ENCODE peak calls at places on chromosomes 16 and 17, in five cellular contexts. Y is heart left ventricle; L is stimulated activated CD4-positive, alpha-beta T cell treated with anti-CD3 and anti-CD28 coated beads, Interleukin-1b, Interleukin-23, amount 100 ng/mL, for 24 hours; M is NCI-H1048; P is GM12865. F is an unnamed sample.

GRCh38 chr16:78770353-78771091 is 671.1 kb downstream of the WWOX start:
- DNase-seq in Y (peak), L (peak), M (peak), P (peak), F (no peak)

GRCh38 chr16:89193021-89193575 is 7.2 kb downstream of the SLC22A31 start:
- DNase-seq in L (no peak), Y (peak), P (no peak), M (peak), F (no peak)

GRCh38 chr17:80986816-80987480 is 4.7 kb upstream of the CHMP6 start:
- DNase-seq in P (no peak), Y (peak), M (no peak), L (no peak), F (no peak)

GRCh38 chr16:84607694-84608093 is 10.2 kb downstream of the COTL1 start:
- DNase-seq in L (no peak), Y (no peak), M (no peak), P (peak), F (no peak)

GRCh38 chr17:31623990-31624389 is 232.5 kb downstream of the RAB11FIP4 start:
- DNase-seq in L (no peak), Y (no peak), P (no peak), M (no peak), F (no peak)

GRCh38 chr17:17495448-17496188 is 577 bp downstream of the RASD1 start:
- DNase-seq in L (no peak), P (peak), M (no peak), Y (peak), F (no peak)

GRCh38 chr16:82651921-82652601 is 25.3 kb downstream of the CDH13 start:
- DNase-seq in P (peak), Y (no peak), L (no peak), M (no peak), F (no peak)

GRCh38 chr16:67026570-67026969 is 2.4 kb upstream of the CBFB start:
- DNase-seq in M (no peak), L (no peak), Y (no peak), P (no peak), F (no peak)

GRCh38 chr17:5049314-5049819 is 14.1 kb upstream of the SLC52A1 start:
- DNase-seq in M (no peak), L (no peak), Y (no peak), P (peak), F (no peak)

GRCh38 chr17:12256380-12256995 is 235.8 kb downstream of the MAP2K4 start:
- DNase-seq in M (peak), Y (peak), L (no peak), P (peak), F (no peak)

GRCh38 chr16:57903656-57904055 is 67.3 kb downstream of the CNGB1 start:
- DNase-seq in M (no peak), P (no peak), L (no peak), Y (no peak), F (no peak)

GRCh38 chr17:60095830-60096229 is 17.1 kb upstream of the HEATR6 start:
- DNase-seq in P (no peak), M (no peak), Y (no peak), L (no peak), F (no peak)

GRCh38 chr17:4951486-4951885 is 567 bp downstream of the ENO3 start:
- DNase-seq in L (no peak), M (no peak), P (no peak), Y (peak), F (no peak)

GRCh38 chr17:17774009-17774881 is 62.5 kb downstream of the SREBF1 start:
- DNase-seq in L (no peak), Y (peak), M (no peak), P (no peak), F (no peak)

GRCh38 chr16:64391009-64391663 is 730.7 kb downstream of the CDH11 start:
- DNase-seq in Y (no peak), P (no peak), L (no peak), M (no peak), F (no peak)

GRCh38 chr17:72332367-72332766 is 211.5 kb downstream of the SOX9 start:
- DNase-seq in L (no peak), P (peak), Y (no peak), M (no peak), F (no peak)

GRCh38 chr17:14061666-14062560 is 7.4 kb upstream of the COX10 start:
- DNase-seq in M (no peak), P (no peak), L (no peak), Y (peak), F (no peak)

GRCh38 chr16:19432429-19432828 is 14.7 kb downstream of the TMC5 start:
- DNase-seq in Y (no peak), L (no peak), M (peak), P (no peak), F (no peak)

GRCh38 chr16:4660454-4661007 is 32.8 kb upstream of the NUDT16L1 start:
- DNase-seq in Y (peak), P (no peak), L (peak), M (no peak), F (no peak)

GRCh38 chr17:44768505-44769142 is 9.8 kb downstream of the ADAM11 start:
- DNase-seq in P (no peak), Y (no peak), M (no peak), L (no peak), F (no peak)

GRCh38 chr16:88923926-88924833 is 52.8 kb downstream of the CBFA2T3 start:
- DNase-seq in P (no peak), Y (no peak), M (no peak), L (no peak), F (no peak)

GRCh38 chr16:53094013-53094630 is 39.3 kb downstream of the CHD9 start:
- DNase-seq in L (no peak), P (peak), M (no peak), Y (peak), F (no peak)

GRCh38 chr17:40099627-40100418 is 566 bp downstream of the NR1D1 start:
- DNase-seq in Y (no peak), M (no peak), P (no peak), L (no peak), F (no peak)

GRCh38 chr16:84356591-84357116 is 11.7 kb upstream of the ATP2C2 start:
- DNase-seq in P (no peak), M (no peak), Y (no peak), L (no peak), F (no peak)

GRCh38 chr16:15519767-15520166 is 85.4 kb downstream of the BMERB1 start:
- DNase-seq in Y (no peak), P (no peak), M (no peak), L (no peak), F (no peak)

GRCh38 chr17:76371656-76372628 is 12.5 kb upstream of the SPHK1 start:
- DNase-seq in Y (no peak), M (no peak), L (no peak), P (no peak), F (no peak)

GRCh38 chr17:28141333-28141732 is 98.9 kb downstream of the NLK start:
- DNase-seq in M (no peak), Y (no peak), L (no peak), P (no peak), F (no peak)

GRCh38 chr17:48427598-48427997 is 2.4 kb downstream of the SKAP1 start:
- DNase-seq in L (peak), M (no peak), Y (no peak), P (peak), F (no peak)

GRCh38 chr17:1012823-1013728 is 16.1 kb downstream of the TIMM22 start:
- DNase-seq in M (no peak), L (no peak), Y (no peak), P (no peak), F (no peak)

GRCh38 chr17:56785396-56785795 is 48.3 kb downstream of the C17orf67 start:
- DNase-seq in L (no peak), M (no peak), P (no peak), Y (no peak), F (no peak)

GRCh38 chr17:41464682-41465081 is 2.5 kb downstream of the KRT32 start:
- DNase-seq in P (no peak), L (no peak), M (no peak), Y (peak), F (no peak)

GRCh38 chr16:55682086-55682485 is 26.3 kb downstream of the SLC6A2 start:
- DNase-seq in L (no peak), P (no peak), Y (no peak), M (no peak), F (no peak)

GRCh38 chr17:27362909-27363308 is 69.0 kb downstream of the WSB1 start:
- DNase-seq in Y (no peak), P (no peak), L (no peak), M (no peak), F (no peak)

GRCh38 chr17:45131616-45132301 is 556 bp downstream of the PLCD3 start:
- DNase-seq in Y (peak), L (no peak), P (peak), M (no peak), F (no peak)

GRCh38 chr17:81193051-81193410 is 27.0 kb upstream of the AATK start:
- DNase-seq in P (no peak), L (no peak), Y (no peak), M (no peak), F (no peak)

GRCh38 chr17:65723356-65723928 is 162.0 kb upstream of the AXIN2 start:
- DNase-seq in L (no peak), P (no peak), M (no peak), Y (no peak), F (no peak)

GRCh38 chr17:79531696-79532095 is 79.2 kb downstream of the RBFOX3 start:
- DNase-seq in L (no peak), Y (no peak), M (no peak), P (no peak), F (no peak)

GRCh38 chr16:4624827-4625616 is 396 bp downstream of the MGRN1 start:
- DNase-seq in P (peak), L (peak), Y (peak), M (no peak), F (no peak)

GRCh38 chr17:3571043-3571900 is 13.7 kb upstream of the TRPV3 start:
- DNase-seq in L (no peak), Y (peak), M (no peak), P (no peak), F (no peak)

GRCh38 chr16:57305159-57305811 is 20.8 kb upstream of the PLLP start:
- DNase-seq in Y (no peak), P (no peak), M (no peak), L (no peak), F (no peak)

F was measured in cortex of kidney.